ENCODE peak calls at places on chromosomes 5 and 9, in five cellular contexts. One of them, this sample, is unnamed.

GRCh38 chr5:137923856-137924255 is 34.6 kb downstream of the PKD2L2 start:
- DNase-seq in BJ: no peak
- DNase-seq in heart right ventricle: no peak
- DNase-seq in colonic mucosa: no peak
- DNase-seq in A549: no peak
- DNase-seq in this sample: no peak

GRCh38 chr5:172858990-172859811 is 25.1 kb downstream of the ERGIC1 start:
- DNase-seq in BJ: no peak
- DNase-seq in heart right ventricle: peak
- DNase-seq in colonic mucosa: peak
- DNase-seq in A549: peak
- DNase-seq in this sample: peak

GRCh38 chr5:112289465-112289864 is 129.6 kb downstream of the EPB41L4A start:
- DNase-seq in BJ: no peak
- DNase-seq in heart right ventricle: no peak
- DNase-seq in colonic mucosa: no peak
- DNase-seq in A549: no peak
- DNase-seq in this sample: peak

GRCh38 chr9:120715331-120715924 is 1.2 kb upstream of the MEGF9 start:
- DNase-seq in BJ: peak
- DNase-seq in heart right ventricle: peak
- DNase-seq in colonic mucosa: peak
- DNase-seq in A549: peak
- DNase-seq in this sample: no peak

GRCh38 chr9:109497193-109498165 is 628 bp downstream of the PTPN3 start:
- DNase-seq in BJ: no peak
- DNase-seq in heart right ventricle: no peak
- DNase-seq in colonic mucosa: peak
- DNase-seq in A549: peak
- DNase-seq in this sample: peak

GRCh38 chr9:131279196-131279926 is 3.1 kb upstream of the FAM78A start:
- DNase-seq in BJ: no peak
- DNase-seq in heart right ventricle: no peak
- DNase-seq in colonic mucosa: no peak
- DNase-seq in A549: no peak
- DNase-seq in this sample: no peak

GRCh38 chr9:82499337-82499736 is 510.8 kb downstream of the SPATA31D1 start:
- DNase-seq in BJ: no peak
- DNase-seq in heart right ventricle: no peak
- DNase-seq in colonic mucosa: no peak
- DNase-seq in A549: no peak
- DNase-seq in this sample: no peak

GRCh38 chr5:143192191-143192880 is 211.2 kb downstream of the NR3C1 start:
- DNase-seq in BJ: no peak
- DNase-seq in heart right ventricle: no peak
- DNase-seq in colonic mucosa: no peak
- DNase-seq in A549: no peak
- DNase-seq in this sample: no peak

GRCh38 chr5:134436523-134437339 is 25.1 kb upstream of the CDKN2AIPNL start:
- DNase-seq in BJ: peak
- DNase-seq in heart right ventricle: peak
- DNase-seq in colonic mucosa: peak
- DNase-seq in A549: peak
- DNase-seq in this sample: peak

GRCh38 chr9:13478637-13479036 is 199.1 kb upstream of the MPDZ start:
- DNase-seq in BJ: no peak
- DNase-seq in heart right ventricle: no peak
- DNase-seq in colonic mucosa: no peak
- DNase-seq in A549: no peak
- DNase-seq in this sample: no peak

GRCh38 chr9:121527371-121527770 is 27.7 kb upstream of the GGTA1 start:
- DNase-seq in BJ: no peak
- DNase-seq in heart right ventricle: peak
- DNase-seq in colonic mucosa: no peak
- DNase-seq in A549: no peak
- DNase-seq in this sample: no peak

DNA sequence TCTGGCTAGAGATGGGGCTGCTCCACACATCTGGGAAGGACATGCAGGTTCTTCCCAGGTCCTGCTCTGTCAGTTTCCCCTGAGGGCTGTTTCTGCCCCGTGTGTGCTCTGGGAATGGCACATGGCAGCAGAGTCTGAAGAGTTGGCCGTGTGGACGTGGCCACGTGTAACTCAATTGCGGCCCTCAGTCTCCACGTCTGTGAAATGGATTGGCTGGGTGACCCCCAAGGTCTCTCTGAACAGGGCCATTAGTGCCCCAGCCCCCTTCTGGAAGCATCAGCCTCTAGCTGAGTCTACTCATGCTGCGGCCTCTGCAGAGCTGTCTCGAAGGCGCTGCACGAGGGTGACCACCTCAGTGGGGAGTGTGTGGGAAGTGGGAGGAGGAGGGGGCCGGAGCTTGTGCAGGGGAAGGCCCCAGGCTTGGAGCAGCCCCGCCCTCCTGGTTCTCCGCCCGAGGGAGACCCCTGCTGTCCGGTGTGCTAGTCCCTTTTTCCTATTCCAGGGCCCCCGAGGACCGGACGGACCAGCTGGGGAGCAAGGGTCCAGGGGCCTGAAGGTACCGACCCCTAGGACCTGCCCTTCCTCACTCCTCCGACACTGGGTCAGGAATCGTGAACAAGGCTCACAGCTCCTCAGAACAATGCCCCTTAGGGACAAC is 58.9 kb upstream of the ORM1 start:
- DNase-seq in BJ: no peak
- DNase-seq in heart right ventricle: no peak
- DNase-seq in colonic mucosa: no peak
- DNase-seq in A549: no peak
- DNase-seq in this sample: peak
- TF ChIP-seq CTCF in BJ: peak
- TF ChIP-seq CTCF in heart right ventricle: peak
- TF ChIP-seq CTCF in colonic mucosa: no peak
- TF ChIP-seq CTCF in A549: peak
- TF ChIP-seq CTCF in this sample: no peak

DNA sequence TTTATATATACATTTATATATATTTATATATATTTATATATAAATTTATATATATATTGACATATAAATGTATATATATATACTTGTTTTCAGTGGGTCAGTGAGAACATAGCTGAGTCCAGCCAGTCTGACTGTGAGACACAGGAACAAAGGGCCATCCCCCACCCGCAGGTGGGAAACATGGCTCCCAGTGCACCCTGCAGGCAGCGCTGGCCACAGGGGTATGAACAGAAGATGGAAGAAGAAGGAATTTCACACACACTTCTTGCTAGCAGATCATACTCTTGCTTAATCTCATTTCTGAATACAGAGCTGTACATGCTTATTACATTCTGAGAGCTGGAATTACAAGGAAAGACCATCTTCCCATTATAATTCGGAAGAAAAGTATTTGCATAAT is 595.4 kb downstream of the IRX1 start:
- DNase-seq in BJ: no peak
- DNase-seq in heart right ventricle: no peak
- DNase-seq in colonic mucosa: no peak
- DNase-seq in A549: no peak
- DNase-seq in this sample: no peak
- TF ChIP-seq CTCF in BJ: no peak
- TF ChIP-seq CTCF in heart right ventricle: no peak
- TF ChIP-seq CTCF in colonic mucosa: no peak
- TF ChIP-seq CTCF in A549: no peak
- TF ChIP-seq CTCF in this sample: no peak

GRCh38 chr5:7824995-7825394 is 25.9 kb downstream of the CFAP90 start:
- DNase-seq in BJ: no peak
- DNase-seq in heart right ventricle: no peak
- DNase-seq in colonic mucosa: no peak
- DNase-seq in A549: no peak
- DNase-seq in this sample: no peak

GRCh38 chr5:7823601-7824000 is 27.3 kb downstream of the CFAP90 start:
- DNase-seq in BJ: no peak
- DNase-seq in heart right ventricle: no peak
- DNase-seq in colonic mucosa: no peak
- DNase-seq in A549: no peak
- DNase-seq in this sample: no peak

GRCh38 chr5:7828269-7828668 is 22.7 kb downstream of the CFAP90 start:
- DNase-seq in BJ: no peak
- DNase-seq in heart right ventricle: peak
- DNase-seq in colonic mucosa: no peak
- DNase-seq in A549: no peak
- DNase-seq in this sample: no peak

GRCh38 chr5:7825630-7826029 is 25.3 kb downstream of the CFAP90 start:
- DNase-seq in BJ: no peak
- DNase-seq in heart right ventricle: no peak
- DNase-seq in colonic mucosa: no peak
- DNase-seq in A549: no peak
- DNase-seq in this sample: no peak

GRCh38 chr5:7827602-7828001 is 23.3 kb downstream of the CFAP90 start:
- DNase-seq in BJ: no peak
- DNase-seq in heart right ventricle: no peak
- DNase-seq in colonic mucosa: no peak
- DNase-seq in A549: no peak
- DNase-seq in this sample: no peak
- TF ChIP-seq CTCF in BJ: peak
- TF ChIP-seq CTCF in heart right ventricle: no peak
- TF ChIP-seq CTCF in colonic mucosa: no peak
- TF ChIP-seq CTCF in A549: no peak
- TF ChIP-seq CTCF in this sample: no peak

DNA sequence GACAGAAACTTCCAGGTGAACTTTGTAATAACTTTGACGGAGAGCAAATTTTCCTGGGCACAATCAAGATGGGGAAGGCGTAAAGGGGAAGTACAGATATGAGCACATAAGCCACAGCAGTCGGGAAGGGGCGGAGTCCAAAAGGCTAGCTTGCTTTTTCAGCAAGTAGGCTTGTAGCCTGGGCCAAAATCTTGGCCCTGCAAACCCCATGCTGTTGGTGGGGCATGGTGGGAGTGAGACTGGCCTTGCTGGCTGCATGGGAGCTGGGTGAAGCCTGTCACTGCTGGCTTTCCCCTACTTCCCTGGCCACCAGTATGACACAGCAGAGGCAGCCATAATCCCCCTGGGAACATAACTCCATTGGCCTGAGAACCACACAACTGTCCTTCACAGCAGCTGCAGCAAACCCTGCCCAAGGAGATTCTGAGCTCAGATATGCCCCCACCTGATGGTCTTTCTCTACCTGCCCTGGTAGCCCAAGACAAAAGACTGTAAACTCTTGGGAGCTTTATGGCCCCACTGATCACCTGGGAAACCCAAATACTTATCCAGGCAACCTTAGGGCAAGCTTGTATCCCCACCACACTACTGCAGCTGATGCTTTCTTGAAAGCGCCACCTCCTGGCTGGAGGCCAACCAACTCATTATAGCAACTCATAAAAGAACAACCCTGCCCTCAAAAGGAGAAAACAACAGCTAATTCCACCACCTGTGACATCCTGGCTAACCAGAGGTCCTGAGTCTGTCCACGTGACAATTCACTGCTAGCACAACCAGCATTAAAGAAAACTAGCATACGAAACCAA is 24.0 kb downstream of the DCTN4 start:
- DNase-seq in BJ: no peak
- DNase-seq in heart right ventricle: peak
- DNase-seq in colonic mucosa: peak
- DNase-seq in A549: no peak
- DNase-seq in this sample: no peak
- TF ChIP-seq CTCF in BJ: no peak
- TF ChIP-seq CTCF in heart right ventricle: no peak
- TF ChIP-seq CTCF in colonic mucosa: no peak
- TF ChIP-seq CTCF in A549: no peak
- TF ChIP-seq CTCF in this sample: no peak

GRCh38 chr9:35756743-35757526 is 2.9 kb upstream of the MSMP start:
- DNase-seq in BJ: no peak
- DNase-seq in heart right ventricle: peak
- DNase-seq in colonic mucosa: peak
- DNase-seq in A549: peak
- DNase-seq in this sample: peak
- TF ChIP-seq CTCF in BJ: no peak
- TF ChIP-seq CTCF in heart right ventricle: no peak
- TF ChIP-seq CTCF in colonic mucosa: no peak
- TF ChIP-seq CTCF in A549: peak
- TF ChIP-seq CTCF in this sample: no peak

GRCh38 chr5:59445741-59446140 is 447.8 kb downstream of the PDE4D start:
- DNase-seq in BJ: no peak
- DNase-seq in heart right ventricle: no peak
- DNase-seq in colonic mucosa: no peak
- DNase-seq in A549: no peak
- DNase-seq in this sample: no peak

GRCh38 chr5:59450245-59450644 is 443.3 kb downstream of the PDE4D start:
- DNase-seq in BJ: no peak
- DNase-seq in heart right ventricle: no peak
- DNase-seq in colonic mucosa: no peak
- DNase-seq in A549: no peak
- DNase-seq in this sample: peak
- TF ChIP-seq CTCF in BJ: peak
- TF ChIP-seq CTCF in heart right ventricle: no peak
- TF ChIP-seq CTCF in colonic mucosa: no peak
- TF ChIP-seq CTCF in A549: peak
- TF ChIP-seq CTCF in this sample: peak

This sample was measured in Calu3.